ENCODE peak calls at places on chromosome 13, in four cellular contexts. One of them, this sample, is unnamed.

GRCh38 chr13:25300861-25301346 is 521 bp upstream of the NUP58 start:
- DNase-seq in neural crest cell: no peak
- DNase-seq in colonic mucosa: peak
- DNase-seq in hypothalamus: peak
- DNase-seq in this sample: peak

GRCh38 chr13:27043013-27043412 is 128.6 kb downstream of the USP12 start:
- DNase-seq in colonic mucosa: no peak
- DNase-seq in hypothalamus: peak
- DNase-seq in neural crest cell: no peak
- DNase-seq in this sample: peak

GRCh38 chr13:80586356-80586755 is 245.4 kb upstream of the SPRY2 start:
- DNase-seq in colonic mucosa: no peak
- DNase-seq in neural crest cell: no peak
- DNase-seq in hypothalamus: no peak
- DNase-seq in this sample: no peak

GRCh38 chr13:40401911-40402776 is 264.3 kb downstream of the FOXO1 start:
- DNase-seq in neural crest cell: no peak
- DNase-seq in colonic mucosa: peak
- DNase-seq in hypothalamus: peak
- DNase-seq in this sample: peak

GRCh38 chr13:106744516-106744915 is 176.6 kb upstream of the ARGLU1 start:
- DNase-seq in neural crest cell: no peak
- DNase-seq in colonic mucosa: no peak
- DNase-seq in hypothalamus: no peak
- DNase-seq in this sample: no peak

GRCh38 chr13:26956532-26957142 is 196.1 kb upstream of the GPR12 start:
- DNase-seq in colonic mucosa: peak
- DNase-seq in neural crest cell: no peak
- DNase-seq in hypothalamus: no peak
- DNase-seq in this sample: no peak

GRCh38 chr13:38763446-38764381 is 76.8 kb downstream of the FREM2 start:
- DNase-seq in colonic mucosa: no peak
- DNase-seq in neural crest cell: peak
- DNase-seq in hypothalamus: no peak
- DNase-seq in this sample: peak

GRCh38 chr13:96817336-96817941 is 176.8 kb downstream of the OXGR1 start:
- DNase-seq in colonic mucosa: no peak
- DNase-seq in hypothalamus: no peak
- DNase-seq in neural crest cell: no peak
- DNase-seq in this sample: no peak

GRCh38 chr13:94233401-94233800 is 246.1 kb downstream of the DCT start:
- DNase-seq in hypothalamus: no peak
- DNase-seq in neural crest cell: no peak
- DNase-seq in colonic mucosa: no peak
- DNase-seq in this sample: peak

This sample was measured in foreskin melanocyte.